ENCODE peak calls at places on chromosomes 3 and 15, in four cellular contexts. One of them, this sample, is unnamed. For H3K4me1, the result is how much of the 10 kb centered on the place peaks cover.

GRCh38 chr15:74845581-74845980 is 2.6 kb upstream of the ULK3 start:
- DNase-seq in thoracic aorta: no peak
- DNase-seq in uterus: no peak
- DNase-seq in neural progenitor cell: no peak
- DNase-seq in this sample: peak

GRCh38 chr3:129006864-129007263 is 5.8 kb downstream of the EFCC1 start:
- DNase-seq in thoracic aorta: no peak
- DNase-seq in uterus: no peak
- DNase-seq in neural progenitor cell: no peak
- DNase-seq in this sample: peak

GRCh38 chr3:8597515-8597853 is 47.1 kb downstream of the SSUH2 start:
- DNase-seq in thoracic aorta: no peak
- DNase-seq in uterus: no peak
- DNase-seq in neural progenitor cell: no peak
- DNase-seq in this sample: no peak

GRCh38 chr15:28955686-28956421 is 70.1 kb downstream of the APBA2 start:
- DNase-seq in thoracic aorta: no peak
- DNase-seq in uterus: no peak
- DNase-seq in neural progenitor cell: no peak
- DNase-seq in this sample: peak

GRCh38 chr15:43776718-43777292 is at the start of gene ELL3:
- DNase-seq in thoracic aorta: no peak
- DNase-seq in uterus: peak
- DNase-seq in neural progenitor cell: peak
- DNase-seq in this sample: peak

GRCh38 chr3:128998532-128998931 is 2.6 kb upstream of the EFCC1 start:
- DNase-seq in thoracic aorta: no peak
- DNase-seq in uterus: no peak
- DNase-seq in neural progenitor cell: no peak
- DNase-seq in this sample: peak

GRCh38 chr3:23856286-23856685 is 50.5 kb downstream of the UBE2E1 start:
- DNase-seq in thoracic aorta: no peak
- DNase-seq in uterus: no peak
- DNase-seq in neural progenitor cell: no peak
- DNase-seq in this sample: no peak

GRCh38 chr15:88375234-88375926 is 91.8 kb downstream of the MRPL46 start:
- DNase-seq in thoracic aorta: no peak
- DNase-seq in uterus: peak
- DNase-seq in neural progenitor cell: peak
- DNase-seq in this sample: peak

GRCh38 chr3:53841296-53841695 is 4.9 kb downstream of the CHDH start:
- DNase-seq in thoracic aorta: no peak
- DNase-seq in uterus: no peak
- DNase-seq in neural progenitor cell: no peak
- DNase-seq in this sample: no peak

GRCh38 chr3:143595456-143596077 is 252.7 kb downstream of the SLC9A9 start:
- DNase-seq in thoracic aorta: no peak
- DNase-seq in uterus: no peak
- DNase-seq in neural progenitor cell: no peak
- DNase-seq in this sample: no peak

GRCh38 chr3:139418144-139418543 is 28.7 kb upstream of the COPB2 start:
- DNase-seq in thoracic aorta: no peak
- DNase-seq in uterus: no peak
- DNase-seq in neural progenitor cell: no peak
- DNase-seq in this sample: no peak

GRCh38 chr15:83094592-83094991 is 12.9 kb upstream of the TM6SF1 start:
- DNase-seq in thoracic aorta: no peak
- DNase-seq in uterus: no peak
- DNase-seq in neural progenitor cell: no peak
- DNase-seq in this sample: no peak

GRCh38 chr15:89827821-89828220 is 13.2 kb upstream of the ANPEP start:
- DNase-seq in thoracic aorta: no peak
- DNase-seq in uterus: no peak
- DNase-seq in neural progenitor cell: no peak
- DNase-seq in this sample: no peak

GRCh38 chr3:133964547-133964946 is 65.2 kb downstream of the SLCO2A1 start:
- DNase-seq in thoracic aorta: no peak
- DNase-seq in uterus: no peak
- DNase-seq in neural progenitor cell: no peak
- DNase-seq in this sample: no peak

GRCh38 chr3:72288955-72289707 is 504.2 kb upstream of the PROK2 start:
- DNase-seq in thoracic aorta: no peak
- DNase-seq in uterus: peak
- DNase-seq in neural progenitor cell: peak
- DNase-seq in this sample: peak

GRCh38 chr3:149120051-149120972 is 9.1 kb upstream of the HPS3 start:
- DNase-seq in thoracic aorta: no peak
- DNase-seq in uterus: no peak
- DNase-seq in neural progenitor cell: peak
- DNase-seq in this sample: peak

GRCh38 chr3:153311531-153311930 is 149.5 kb downstream of the RAP2B start:
- DNase-seq in thoracic aorta: no peak
- DNase-seq in uterus: no peak
- DNase-seq in neural progenitor cell: no peak
- DNase-seq in this sample: no peak

GRCh38 chr3:13150624-13151023 is 77.4 kb upstream of the IQSEC1 start:
- DNase-seq in thoracic aorta: no peak
- DNase-seq in uterus: no peak
- DNase-seq in neural progenitor cell: no peak
- DNase-seq in this sample: no peak

GRCh38 chr3:181906338-181906737 is 194.6 kb downstream of the SOX2 start:
- DNase-seq in thoracic aorta: no peak
- DNase-seq in uterus: no peak
- DNase-seq in neural progenitor cell: no peak
- DNase-seq in this sample: no peak

GRCh38 chr3:196192036-196193001 is 18.9 kb downstream of the ZDHHC19 start:
- DNase-seq in thoracic aorta: no peak
- DNase-seq in uterus: no peak
- DNase-seq in neural progenitor cell: no peak
- DNase-seq in this sample: peak

GRCh38 chr3:140470962-140471361 is 206.9 kb upstream of the TRIM42 start:
- DNase-seq in thoracic aorta: no peak
- DNase-seq in uterus: no peak
- DNase-seq in neural progenitor cell: no peak
- DNase-seq in this sample: peak

GRCh38 chr3:29065211-29065785 is 215.6 kb upstream of the RBMS3 start:
- DNase-seq in thoracic aorta: peak
- DNase-seq in uterus: peak
- DNase-seq in neural progenitor cell: peak
- DNase-seq in this sample: peak

GRCh38 chr3:157669403-157669802 is 166.2 kb upstream of the VEPH1 start:
- DNase-seq in thoracic aorta: no peak
- DNase-seq in uterus: no peak
- DNase-seq in neural progenitor cell: no peak
- DNase-seq in this sample: no peak

GRCh38 chr3:134279466-134279865 is 28.8 kb upstream of the RYK start:
- DNase-seq in thoracic aorta: no peak
- DNase-seq in uterus: no peak
- DNase-seq in neural progenitor cell: no peak
- DNase-seq in this sample: no peak

GRCh38 chr15:55846108-55846707 is 103.3 kb upstream of the PRTG start:
- DNase-seq in thoracic aorta: peak
- DNase-seq in uterus: peak
- DNase-seq in neural progenitor cell: peak
- DNase-seq in this sample: no peak

GRCh38 chr3:43372809-43373587 is 86.7 kb downstream of the SNRK start:
- DNase-seq in thoracic aorta: no peak
- DNase-seq in uterus: no peak
- DNase-seq in neural progenitor cell: peak
- DNase-seq in this sample: peak

GRCh38 chr3:165389064-165389463 is 192.9 kb upstream of the SLITRK3 start:
- DNase-seq in thoracic aorta: no peak
- DNase-seq in uterus: no peak
- DNase-seq in neural progenitor cell: no peak
- DNase-seq in this sample: no peak

GRCh38 chr3:23068016-23068728 is 135.0 kb upstream of the UBE2E2 start:
- DNase-seq in thoracic aorta: no peak
- DNase-seq in uterus: no peak
- DNase-seq in neural progenitor cell: peak
- DNase-seq in this sample: no peak

GRCh38 chr3:161914703-161915102 is 418.1 kb downstream of the OTOL1 start:
- DNase-seq in thoracic aorta: no peak
- DNase-seq in uterus: peak
- DNase-seq in neural progenitor cell: peak
- DNase-seq in this sample: peak

GRCh38 chr3:4758957-4759656 is 220.1 kb upstream of the BHLHE40 start:
- DNase-seq in thoracic aorta: no peak
- DNase-seq in uterus: no peak
- DNase-seq in neural progenitor cell: no peak
- DNase-seq in this sample: no peak

GRCh38 chr3:4756060-4756775 is 223.0 kb upstream of the BHLHE40 start:
- DNase-seq in thoracic aorta: no peak
- DNase-seq in uterus: no peak
- DNase-seq in neural progenitor cell: no peak
- DNase-seq in this sample: no peak

GRCh38 chr3:4757949-4758855 is 221.0 kb upstream of the BHLHE40 start:
- DNase-seq in thoracic aorta: no peak
- DNase-seq in uterus: no peak
- DNase-seq in neural progenitor cell: no peak
- DNase-seq in this sample: peak

GRCh38 chr3:4755566-4755965 is 223.7 kb upstream of the BHLHE40 start:
- DNase-seq in thoracic aorta: no peak
- DNase-seq in uterus: no peak
- DNase-seq in neural progenitor cell: no peak
- DNase-seq in this sample: no peak

GRCh38 chr3:4757056-4757948 is 221.9 kb upstream of the BHLHE40 start:
- DNase-seq in thoracic aorta: no peak
- DNase-seq in uterus: no peak
- DNase-seq in neural progenitor cell: no peak
- DNase-seq in this sample: no peak
- H3K4me1 ChIP-seq in thoracic aorta: under half
- H3K4me1 ChIP-seq in uterus: under half
- H3K4me1 ChIP-seq in neural progenitor cell: under half
- H3K4me1 ChIP-seq in this sample: under half

GRCh38 chr3:18222686-18223085 is 202.5 kb downstream of the SATB1 start:
- DNase-seq in thoracic aorta: no peak
- DNase-seq in uterus: no peak
- DNase-seq in neural progenitor cell: peak
- DNase-seq in this sample: no peak

GRCh38 chr3:18216996-18217395 is 208.1 kb downstream of the SATB1 start:
- DNase-seq in thoracic aorta: no peak
- DNase-seq in uterus: no peak
- DNase-seq in neural progenitor cell: no peak
- DNase-seq in this sample: no peak

GRCh38 chr3:18215639-18216038 is 209.5 kb downstream of the SATB1 start:
- DNase-seq in thoracic aorta: no peak
- DNase-seq in uterus: no peak
- DNase-seq in neural progenitor cell: no peak
- DNase-seq in this sample: no peak

DNA sequence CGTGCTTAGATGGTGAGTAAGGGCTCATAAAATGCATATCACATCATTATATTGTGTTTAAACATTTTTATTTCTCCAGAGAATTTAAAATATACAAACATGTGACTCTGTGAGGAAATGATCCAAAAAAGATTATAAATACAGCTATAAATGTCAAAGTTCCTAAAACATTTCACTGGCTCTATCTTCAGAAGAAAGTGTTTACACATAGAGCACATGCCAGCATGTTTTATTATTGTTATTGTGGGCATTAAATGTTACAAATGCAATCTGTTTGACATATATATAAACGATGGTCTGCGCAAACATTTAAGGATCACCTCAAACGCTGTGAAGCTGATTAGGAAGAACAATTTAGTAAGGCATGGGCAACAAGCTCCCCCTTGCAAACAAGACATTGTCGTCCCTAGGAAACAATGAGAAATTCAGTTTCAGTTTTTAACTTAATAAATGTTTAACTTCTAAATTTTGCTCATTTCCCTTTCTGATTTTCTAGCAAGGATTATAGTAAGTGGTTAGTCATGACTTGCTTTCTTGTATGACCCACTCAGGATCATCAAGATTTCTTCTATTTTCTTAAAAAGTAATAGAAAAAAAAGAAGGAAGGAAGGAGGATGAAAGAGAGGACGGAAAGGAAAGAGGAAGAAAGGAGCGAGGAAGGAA is 207.5 kb downstream of the SATB1 start:
- DNase-seq in thoracic aorta: no peak
- DNase-seq in uterus: no peak
- DNase-seq in neural progenitor cell: no peak
- DNase-seq in this sample: no peak
- H3K4me1 ChIP-seq in thoracic aorta: under half
- H3K4me1 ChIP-seq in uterus: under half
- H3K4me1 ChIP-seq in neural progenitor cell: under half
- H3K4me1 ChIP-seq in this sample: under half

DNA sequence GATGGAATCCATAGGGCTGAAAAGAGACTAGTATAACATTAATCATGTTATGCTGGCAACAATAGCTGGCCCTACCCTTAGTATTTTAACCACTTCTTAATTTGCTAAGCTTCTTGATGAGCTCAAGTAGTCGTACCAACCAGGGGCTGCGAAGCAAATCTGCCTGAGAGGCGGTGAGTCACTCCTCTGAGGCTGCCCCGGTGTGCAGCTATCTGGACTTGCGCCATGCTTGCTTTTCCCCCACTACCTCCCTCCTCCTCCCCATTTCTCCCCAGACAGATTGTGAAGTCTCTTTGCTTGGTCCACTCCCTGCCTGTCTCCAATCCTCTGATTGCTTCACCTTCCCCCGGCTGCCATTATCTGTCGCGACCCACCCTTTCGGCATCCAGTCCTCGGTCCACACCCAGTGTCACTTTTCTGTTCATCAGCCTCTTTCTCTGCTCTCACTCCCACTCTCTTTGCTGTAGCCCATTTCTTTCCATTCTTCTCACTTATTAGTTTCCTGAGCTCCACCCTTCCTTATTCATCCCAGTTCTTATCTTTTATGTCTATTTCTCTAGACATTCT is 42.7 kb downstream of the DUT start:
- DNase-seq in thoracic aorta: no peak
- DNase-seq in uterus: no peak
- DNase-seq in neural progenitor cell: no peak
- DNase-seq in this sample: peak
- H3K4me1 ChIP-seq in thoracic aorta: under half
- H3K4me1 ChIP-seq in uterus: under half
- H3K4me1 ChIP-seq in neural progenitor cell: under half
- H3K4me1 ChIP-seq in this sample: under half

GRCh38 chr3:124881976-124882697 is 5.0 kb downstream of the ITGB5 start:
- DNase-seq in thoracic aorta: no peak
- DNase-seq in uterus: no peak
- DNase-seq in neural progenitor cell: no peak
- DNase-seq in this sample: peak
- H3K4me1 ChIP-seq in thoracic aorta: half or more
- H3K4me1 ChIP-seq in uterus: under half
- H3K4me1 ChIP-seq in neural progenitor cell: under half
- H3K4me1 ChIP-seq in this sample: half or more